ENCODE peak calls at places on chromosomes 16 and 17, in five cellular contexts. E is WTC11, T is HepG2, V is K562, Q is GM12878. B is an unnamed sample.

GRCh38 chr17:42253601-42254000 is 22.6 kb downstream of the STAT5B start:
- DNase-seq in E (no peak), T (no peak), V (no peak), Q (no peak), B (no peak)

GRCh38 chr16:53123753-53124152 is 69.0 kb downstream of the CHD9 start:
- DNase-seq in E (no peak), T (no peak), V (no peak), Q (no peak), B (no peak)

GRCh38 chr17:17425005-17425404 is 51.8 kb upstream of the MED9 start:
- DNase-seq in E (no peak), T (no peak), V (no peak), Q (no peak), B (no peak)

GRCh38 chr17:55887531-55887930 is 136.7 kb downstream of the PCTP start:
- DNase-seq in E (no peak), T (no peak), V (no peak), Q (no peak), B (no peak)

GRCh38 chr16:13835935-13836334 is 84.0 kb upstream of the ERCC4 start:
- DNase-seq in E (no peak), T (no peak), V (no peak), Q (no peak), B (no peak)

GRCh38 chr17:78774956-78775571 is 7.0 kb downstream of the CYTH1 start:
- DNase-seq in E (no peak), T (no peak), V (no peak), Q (no peak), B (no peak)

GRCh38 chr17:21375757-21376584 is at the start of gene KCNJ12:
- DNase-seq in E (peak), T (no peak), V (peak), Q (no peak), B (no peak)

GRCh38 chr17:54901230-54901847 is 687 bp downstream of the TOM1L1 start:
- DNase-seq in E (no peak), T (peak), V (no peak), Q (no peak), B (no peak)

GRCh38 chr17:4908301-4908700 is 5.4 kb upstream of the CHRNE start:
- DNase-seq in E (peak), T (peak), V (no peak), Q (no peak), B (no peak)

GRCh38 chr17:83177611-83178532 is 98.5 kb downstream of the METRNL start:
- DNase-seq in E (peak), T (no peak), V (no peak), Q (no peak), B (peak)

GRCh38 chr16:30766206-30766921 is 4.2 kb downstream of the RNF40 start:
- DNase-seq in E (no peak), T (no peak), V (peak), Q (no peak), B (no peak)

GRCh38 chr16:30766922-30767284 is 4.8 kb downstream of the RNF40 start:
- DNase-seq in E (no peak), T (no peak), V (no peak), Q (no peak), B (no peak)

GRCh38 chr16:30768583-30769181 is 6.6 kb downstream of the RNF40 start:
- DNase-seq in E (no peak), T (no peak), V (no peak), Q (no peak), B (no peak)

GRCh38 chr16:30769379-30770089 is 7.4 kb downstream of the RNF40 start:
- DNase-seq in E (no peak), T (no peak), V (no peak), Q (no peak), B (no peak)

DNA sequence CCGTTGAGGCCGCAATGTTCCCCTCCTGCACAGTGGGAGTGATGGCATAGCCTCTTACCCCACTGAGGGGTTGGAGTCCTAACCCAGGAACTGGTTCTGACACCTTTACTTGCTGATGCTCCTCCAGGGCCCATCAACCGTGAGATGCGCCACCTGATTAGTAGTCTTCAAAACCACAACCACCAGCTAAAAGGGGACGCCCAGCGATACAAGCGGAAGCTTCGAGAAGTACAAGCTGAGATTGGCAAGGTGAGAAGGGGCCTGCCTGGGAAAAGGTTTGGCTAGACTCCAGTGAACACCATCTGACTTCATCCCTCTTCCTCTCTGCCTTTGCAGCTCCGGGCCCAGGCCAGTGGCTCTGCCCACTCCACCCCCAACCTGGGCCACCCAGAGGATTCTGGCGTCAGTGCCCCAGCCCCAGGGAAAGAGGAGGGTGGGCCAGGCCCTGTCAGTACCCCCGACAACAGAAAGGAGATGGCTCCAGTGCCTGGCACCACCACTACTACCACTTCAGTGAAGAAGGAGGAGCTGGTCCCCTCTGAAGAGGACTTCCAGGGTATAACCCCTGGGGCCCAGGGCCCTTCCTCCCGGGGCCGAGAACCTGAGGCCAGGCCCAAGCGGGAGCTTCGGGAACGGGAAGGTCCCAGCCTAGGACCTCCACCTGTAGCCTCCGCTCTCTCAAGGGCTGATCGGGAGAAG is 5.8 kb downstream of the RNF40 start:
- DNase-seq in E (no peak), T (no peak), V (no peak), Q (no peak), B (no peak)
- TF ChIP-seq CREB1 in E (no peak), T (no peak), V (no peak), Q (no peak), B (no peak)

DNA sequence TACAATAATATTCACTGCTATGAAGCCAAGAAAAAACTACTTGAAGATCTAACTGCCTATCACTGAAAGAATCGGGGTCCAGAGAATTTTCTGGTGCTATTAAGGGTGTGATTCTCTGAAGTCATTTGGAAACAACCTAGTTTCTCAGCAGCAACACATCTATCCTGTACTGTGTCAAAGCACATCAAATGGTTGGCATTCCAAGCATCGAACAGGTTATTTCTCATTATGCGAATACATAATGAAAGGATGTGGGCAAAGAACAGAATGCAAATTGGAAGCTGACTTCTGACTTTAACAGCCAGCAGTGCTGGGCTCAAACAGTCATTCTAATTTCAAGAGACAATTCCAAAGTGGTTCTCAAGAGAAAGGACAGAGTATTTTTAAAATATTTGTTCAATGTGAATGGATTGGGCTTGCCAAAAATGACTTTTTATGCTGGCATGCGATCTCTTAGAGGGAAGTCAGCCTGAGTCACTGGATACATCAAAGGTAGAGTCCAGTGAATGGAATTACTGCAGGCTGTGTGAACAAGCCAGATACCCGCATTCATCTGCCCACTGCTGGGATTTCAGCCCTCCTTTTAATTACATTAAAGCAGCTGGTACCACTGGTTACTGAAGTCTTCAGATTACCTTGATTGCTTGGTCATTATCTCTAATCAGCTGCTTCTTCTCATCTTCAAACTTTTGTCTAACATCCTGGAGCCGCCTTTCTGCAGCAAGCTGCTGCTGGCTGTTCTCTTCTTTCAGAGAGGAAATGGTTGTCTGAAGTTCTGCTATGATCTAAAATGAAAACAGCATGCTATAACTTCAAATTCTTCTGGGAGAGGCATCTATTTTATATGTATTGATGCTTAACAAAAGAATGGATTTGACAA is 181.2 kb upstream of the AXIN2 start:
- DNase-seq in E (no peak), T (peak), V (no peak), Q (no peak), B (peak)
- TF ChIP-seq SP1 in E (no peak), T (no peak), V (no peak), Q (no peak), B (no peak)

GRCh38 chr17:44235583-44235936 is 16.1 kb upstream of the UBTF start:
- DNase-seq in E (no peak), T (no peak), V (no peak), Q (no peak), B (no peak)
- TF ChIP-seq CREB1 in E (no peak), T (no peak), V (no peak), Q (no peak), B (no peak)

GRCh38 chr17:76500074-76500744 is 1.0 kb downstream of the RHBDF2 start:
- DNase-seq in E (no peak), T (no peak), V (no peak), Q (no peak), B (no peak)

GRCh38 chr17:76496464-76496863 is 4.8 kb downstream of the RHBDF2 start:
- DNase-seq in E (no peak), T (no peak), V (no peak), Q (no peak), B (no peak)

GRCh38 chr17:76497699-76497978 is 3.6 kb downstream of the RHBDF2 start:
- DNase-seq in E (no peak), T (no peak), V (no peak), Q (no peak), B (no peak)

GRCh38 chr17:76498886-76499667 is 2.1 kb downstream of the RHBDF2 start:
- DNase-seq in E (no peak), T (peak), V (no peak), Q (peak), B (no peak)

GRCh38 chr17:76497979-76498885 is 3.0 kb downstream of the RHBDF2 start:
- DNase-seq in E (peak), T (peak), V (no peak), Q (no peak), B (no peak)
- TF ChIP-seq SP1 in E (no peak), T (peak), V (no peak), Q (no peak), B (no peak)

GRCh38 chr17:80619535-80620235 is 75.0 kb downstream of the RPTOR start:
- DNase-seq in E (no peak), T (no peak), V (no peak), Q (no peak), B (no peak)
- TF ChIP-seq CREB1 in E (no peak), T (no peak), V (no peak), Q (no peak), B (no peak)

DNA sequence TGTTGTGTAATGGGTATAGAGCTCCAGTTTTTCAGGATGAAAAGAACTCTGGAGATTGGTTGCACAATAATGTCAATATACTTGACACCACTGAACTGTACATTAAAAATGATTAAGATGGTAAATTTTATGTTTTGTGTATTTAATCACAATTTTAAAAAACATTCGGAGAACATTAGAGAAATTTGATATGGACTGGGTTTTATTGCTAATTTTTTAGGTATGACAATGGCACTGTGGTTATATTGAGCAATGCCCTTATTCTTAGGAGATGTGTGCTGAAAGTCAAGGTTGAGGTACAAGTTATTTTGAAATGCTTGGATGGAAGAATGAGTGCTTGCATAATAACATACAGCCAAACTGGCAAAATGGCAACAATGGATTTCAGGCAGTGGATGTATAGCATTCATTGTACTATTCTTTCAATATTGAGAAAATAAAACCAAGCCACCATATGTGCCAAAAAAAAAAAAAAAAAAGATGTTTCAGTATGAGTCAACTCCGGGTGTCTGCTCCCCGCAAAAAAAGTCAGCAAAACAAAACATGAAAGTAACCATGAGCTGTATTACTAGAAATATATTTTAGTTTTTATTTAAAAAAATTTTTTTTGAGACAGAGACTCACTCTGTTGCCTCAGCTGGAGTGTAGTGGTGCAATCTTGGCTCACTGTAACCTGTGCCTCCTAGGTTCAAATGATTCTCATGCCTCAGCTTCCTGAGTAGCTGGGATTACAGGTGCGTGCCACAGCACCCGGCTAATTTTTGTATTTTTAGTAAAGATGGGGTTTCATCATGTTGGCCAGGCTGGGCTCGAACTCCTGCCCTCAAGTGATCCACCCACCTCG is 19.8 kb downstream of the HOXB1 start:
- DNase-seq in E (no peak), T (no peak), V (no peak), Q (peak), B (no peak)
- TF ChIP-seq SP1 in E (no peak), T (no peak), V (no peak), Q (peak), B (no peak)

DNA sequence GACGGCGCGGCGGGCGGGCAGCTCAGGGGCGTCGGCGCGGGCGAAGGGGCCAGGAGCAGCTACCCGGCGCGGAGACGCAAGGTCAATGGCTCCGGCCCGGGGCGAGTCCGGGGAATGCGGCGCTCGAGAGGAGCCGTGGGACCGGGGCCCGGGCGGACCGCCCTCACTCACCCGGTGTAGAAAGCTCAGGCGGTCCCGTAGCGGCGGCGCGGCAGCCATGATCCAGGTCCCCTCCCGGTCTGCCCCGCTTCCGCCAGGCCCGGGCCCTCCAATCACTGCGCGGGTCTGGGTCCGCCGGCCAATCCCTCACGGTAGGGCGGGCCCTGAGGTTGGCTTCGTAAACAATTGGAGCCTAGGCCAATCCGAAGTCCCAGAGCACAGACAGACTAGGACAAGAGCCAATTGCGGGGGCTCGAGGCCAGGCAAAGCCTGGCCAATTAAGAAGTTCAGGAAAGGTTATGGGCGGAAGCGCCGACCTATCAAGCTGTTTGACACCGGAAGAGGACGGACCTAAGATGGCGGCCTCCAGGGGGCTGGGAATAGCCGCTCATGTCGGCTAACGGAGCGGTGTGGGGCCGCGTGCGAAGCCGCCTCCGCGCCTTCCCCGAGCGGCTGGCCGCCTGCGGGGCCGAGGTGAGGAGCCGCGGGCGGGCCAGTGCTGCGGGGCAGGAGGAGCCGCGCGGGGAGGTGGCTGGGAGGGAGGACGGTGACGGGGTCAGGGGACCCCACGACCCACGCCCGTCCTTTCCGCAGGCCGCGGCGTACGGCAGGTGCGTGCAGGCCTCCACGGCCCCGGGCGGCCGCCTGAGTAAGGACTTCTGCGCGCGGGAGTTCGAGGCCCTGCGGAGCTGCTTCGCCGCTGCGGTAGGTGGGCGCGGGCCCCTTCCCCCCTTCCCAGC is at the start of the genes NDUFAF8 and TEPSIN:
- DNase-seq in E (peak), T (peak), V (peak), Q (peak), B (peak)
- TF ChIP-seq CREB1 in E (no peak), T (peak), V (peak), Q (peak), B (peak)

GRCh38 chr17:7357381-7357780 is 2.4 kb downstream of the TMEM95 start:
- DNase-seq in E (no peak), T (no peak), V (no peak), Q (no peak), B (no peak)

GRCh38 chr17:7354262-7354781 is 634 bp upstream of the TMEM95 start:
- DNase-seq in E (no peak), T (no peak), V (peak), Q (no peak), B (no peak)

GRCh38 chr17:7356779-7357178 is 1.8 kb downstream of the TMEM95 start:
- DNase-seq in E (no peak), T (no peak), V (no peak), Q (no peak), B (no peak)

GRCh38 chr17:7355053-7355452 is at the start of gene TMEM95:
- DNase-seq in E (no peak), T (no peak), V (no peak), Q (no peak), B (no peak)

GRCh38 chr17:7356072-7356549 is 1.2 kb downstream of the TMEM95 start:
- DNase-seq in E (peak), T (no peak), V (peak), Q (no peak), B (peak)
- TF ChIP-seq SP1 in E (peak), T (peak), V (peak), Q (no peak), B (no peak)

DNA sequence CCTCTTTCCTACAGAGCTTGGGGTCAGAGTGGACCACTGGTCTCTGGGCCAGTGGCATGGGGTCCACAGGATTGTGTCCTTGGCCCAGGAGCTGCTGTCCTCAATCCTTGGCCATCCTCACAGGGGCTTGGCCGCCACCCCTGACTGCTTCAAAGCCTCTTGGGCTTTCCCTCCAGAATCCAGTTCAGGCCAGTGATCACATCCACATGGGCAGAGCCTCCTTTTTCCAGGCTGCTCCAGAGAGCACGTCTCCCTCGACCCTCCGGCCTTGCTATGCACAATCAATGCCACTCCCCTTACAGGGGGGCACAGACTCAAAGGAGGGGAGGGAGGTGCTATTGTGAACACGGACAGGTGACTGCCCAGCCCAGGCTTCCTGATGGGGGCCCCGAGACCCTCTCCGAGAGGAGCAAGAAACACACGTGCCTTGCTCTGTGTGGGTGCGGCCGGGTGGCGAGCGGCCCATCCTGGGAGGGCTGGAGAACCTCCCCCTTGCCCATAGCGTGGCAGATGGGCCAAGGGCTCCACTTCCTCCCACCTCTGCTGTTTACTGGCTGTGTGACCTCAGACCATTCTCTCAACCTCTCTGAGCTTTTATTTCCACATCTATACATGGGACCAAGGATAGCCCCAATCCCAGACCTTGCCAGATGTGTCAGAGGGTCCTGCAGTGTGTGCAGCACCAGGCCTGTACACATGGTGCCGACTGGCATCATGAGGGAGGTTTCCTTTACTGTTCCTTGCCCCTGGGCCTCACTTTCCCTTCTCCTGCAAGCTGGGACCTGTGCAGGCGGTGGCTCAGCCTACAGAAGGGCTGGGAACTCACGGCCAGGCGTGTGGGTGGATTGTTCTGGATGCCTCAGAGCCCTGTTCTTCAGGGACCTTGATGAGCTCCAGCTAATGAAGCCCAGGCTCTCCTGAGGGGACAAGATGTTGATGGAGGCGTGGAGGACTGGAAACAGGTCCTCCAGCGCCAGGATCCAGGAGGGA is 229.0 kb upstream of the GSE1 start:
- DNase-seq in E (no peak), T (no peak), V (no peak), Q (no peak), B (no peak)
- TF ChIP-seq CREB1 in E (no peak), T (no peak), V (no peak), Q (no peak), B (no peak)